ENCODE peak calls at places on chromosomes 1 and 21, in four cellular contexts. Q is colonic mucosa, X is GM23248, K is pancreas. L is an unnamed sample.

GRCh38 chr1:15948600-15949452 is 27.1 kb downstream of the ZBTB17 start:
- DNase-seq in Q (peak; percentile 53), X (peak; percentile 98), K (peak; percentile 42), L (no peak)

GRCh38 chr1:55848906-55849305 is 633.7 kb upstream of the USP24 start:
- DNase-seq in Q (no peak), X (peak; percentile 80), K (no peak), L (no peak)

GRCh38 chr1:36847761-36848160 is 186.6 kb downstream of the GRIK3 start:
- DNase-seq in Q (no peak), X (no peak), K (no peak), L (no peak)

GRCh38 chr1:171141336-171142051 is 43.6 kb upstream of the FMO2 start:
- DNase-seq in Q (no peak), X (peak; percentile 74), K (no peak), L (no peak)

GRCh38 chr21:25080161-25080560 is 527.1 kb downstream of the MRPL39 start:
- DNase-seq in Q (no peak), X (no peak), K (no peak), L (no peak)

GRCh38 chr1:47510282-47510811 is 72.5 kb downstream of the FOXD2 start:
- DNase-seq in Q (no peak), X (no peak), K (no peak), L (no peak)

GRCh38 chr1:1917995-1918900 is 831 bp downstream of the TMEM52 start:
- DNase-seq in Q (peak; percentile 37), X (no peak), K (no peak), L (no peak)

GRCh38 chr1:115807723-115808122 is 33.2 kb downstream of the NHLH2 start:
- DNase-seq in Q (peak; percentile 83), X (peak; percentile 83), K (peak; percentile 69), L (peak; percentile 34)

GRCh38 chr1:50857702-50858101 is 102.4 kb downstream of the FAF1 start:
- DNase-seq in Q (no peak), X (no peak), K (no peak), L (no peak)

GRCh38 chr1:230185076-230186001 is 118.3 kb downstream of the GALNT2 start:
- DNase-seq in Q (no peak), X (no peak), K (peak; percentile 3), L (no peak)

DNA sequence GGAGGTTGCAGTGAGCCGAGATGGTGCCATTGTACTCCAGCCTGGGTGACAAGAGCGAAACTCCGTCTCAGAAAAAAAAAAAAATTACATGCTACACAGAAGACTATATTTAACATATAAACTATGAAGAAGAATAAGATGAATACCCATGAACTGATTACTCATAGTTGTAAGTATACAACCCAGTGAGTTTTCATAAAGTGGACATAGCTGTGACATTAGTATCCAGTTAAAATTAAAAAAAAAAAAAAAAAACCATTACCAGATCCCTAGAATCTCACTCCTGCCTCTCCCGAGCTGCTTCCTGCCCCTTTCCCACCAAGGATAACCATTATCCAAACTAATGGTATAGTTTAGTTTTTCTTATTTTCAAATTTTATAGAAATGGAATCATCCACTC is 37.4 kb downstream of the UBE4B start:
- DNase-seq in Q (no peak), X (peak; percentile 47), K (no peak), L (no peak)
- H3K27ac ChIP-seq in Q (no peak overlapping the region), X (no peak overlapping the region), K (no peak overlapping the region), L (no peak overlapping the region)

GRCh38 chr1:199015799-199016198 is 377.0 kb downstream of the PTPRC start:
- DNase-seq in Q (no peak), X (no peak), K (no peak), L (no peak)

GRCh38 chr1:199007423-199007822 is 368.6 kb downstream of the PTPRC start:
- DNase-seq in Q (no peak), X (peak; percentile 4), K (no peak), L (no peak)

GRCh38 chr1:199009447-199009846 is 370.6 kb downstream of the PTPRC start:
- DNase-seq in Q (no peak), X (no peak), K (no peak), L (no peak)

GRCh38 chr1:199010492-199010891 is 371.7 kb downstream of the PTPRC start:
- DNase-seq in Q (no peak), X (no peak), K (no peak), L (no peak)

DNA sequence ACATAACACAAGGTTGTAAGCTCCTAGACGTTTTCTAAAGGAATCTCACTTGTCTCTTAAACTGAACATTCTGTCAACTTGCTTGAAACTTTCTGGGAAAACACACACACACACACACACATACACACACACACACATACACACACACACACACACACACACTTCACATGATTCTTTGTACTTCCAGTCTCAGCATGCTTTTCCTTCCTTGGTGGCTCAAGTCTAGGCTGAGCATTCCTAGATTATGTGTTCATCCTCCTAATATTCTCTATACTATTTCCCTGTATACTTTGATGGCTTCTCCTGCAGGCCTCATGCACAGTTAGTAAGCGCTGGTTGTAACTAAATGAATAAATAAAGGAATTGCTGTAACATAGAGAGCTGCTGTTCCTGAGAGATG is 372.1 kb downstream of the PTPRC start:
- DNase-seq in Q (no peak), X (peak; percentile 21), K (no peak), L (no peak)
- H3K4me1 ChIP-seq in Q (no peaks in the 10 kb centered on the region), X (no peaks in the 10 kb centered on the region), K (no peaks in the 10 kb centered on the region), L (peaks cover 8% of the 10 kb centered on the region)

GRCh38 chr1:28519946-28520725 is 14.3 kb downstream of the RCC1 start:
- DNase-seq in Q (no peak), X (no peak), K (peak; percentile 51), L (no peak)

GRCh38 chr1:28516518-28516956 is 10.7 kb downstream of the RCC1 start:
- DNase-seq in Q (no peak), X (peak; percentile 22), K (no peak), L (no peak)

GRCh38 chr1:28517649-28517999 is 11.8 kb downstream of the RCC1 start:
- DNase-seq in Q (peak; percentile 32), X (peak; percentile 59), K (peak; percentile 24), L (no peak)

GRCh38 chr1:28518745-28519341 is 13.0 kb downstream of the RCC1 start:
- DNase-seq in Q (peak; percentile 45), X (peak; percentile 54), K (no peak), L (no peak)

DNA sequence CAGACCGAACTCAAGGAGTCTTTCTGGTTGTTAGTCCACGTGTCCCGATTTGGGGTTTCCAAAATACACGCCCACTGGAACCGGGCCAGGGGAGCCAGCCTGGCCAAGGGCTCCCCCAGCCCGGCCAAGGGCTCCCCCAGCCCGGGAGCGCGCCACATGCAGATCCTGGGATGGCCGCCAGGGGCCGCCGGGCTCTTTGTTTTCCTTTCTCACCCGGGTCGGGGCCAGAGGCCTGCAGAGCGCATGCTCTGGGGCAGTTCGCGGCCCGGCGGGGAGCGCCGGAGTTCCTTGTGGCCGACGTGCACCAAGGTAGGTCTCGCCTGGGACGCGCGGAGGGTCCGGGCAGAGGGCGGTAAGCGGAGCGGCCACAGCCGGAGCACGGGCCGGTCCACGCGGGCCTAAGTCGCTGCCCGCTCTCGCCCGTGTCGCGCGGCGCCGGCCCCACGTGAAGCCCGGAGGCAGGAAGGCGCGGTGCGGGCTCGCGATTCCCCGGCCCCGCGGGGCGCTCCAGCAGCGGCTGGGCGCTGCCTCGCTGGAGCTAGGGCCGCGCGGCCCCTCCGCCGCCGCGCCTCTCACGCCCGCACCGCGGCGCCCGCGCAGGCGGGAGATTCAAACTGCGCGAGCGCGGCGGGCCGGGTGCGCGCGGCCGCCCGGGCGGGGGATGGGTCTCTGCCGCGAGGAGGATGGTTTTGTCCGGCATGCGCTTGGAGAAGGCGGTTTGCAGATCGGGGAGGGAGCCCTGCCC is 12.3 kb downstream of the RCC1 start:
- DNase-seq in Q (peak; percentile 95), X (peak; percentile 94), K (peak; percentile 92), L (peak; percentile 86)
- H3K27ac ChIP-seq in Q (peak overlapping the region; percentile 81), X (peak overlapping the region; percentile 72), K (peak overlapping the region; percentile 80), L (peak overlapping the region; percentile 76)

DNA sequence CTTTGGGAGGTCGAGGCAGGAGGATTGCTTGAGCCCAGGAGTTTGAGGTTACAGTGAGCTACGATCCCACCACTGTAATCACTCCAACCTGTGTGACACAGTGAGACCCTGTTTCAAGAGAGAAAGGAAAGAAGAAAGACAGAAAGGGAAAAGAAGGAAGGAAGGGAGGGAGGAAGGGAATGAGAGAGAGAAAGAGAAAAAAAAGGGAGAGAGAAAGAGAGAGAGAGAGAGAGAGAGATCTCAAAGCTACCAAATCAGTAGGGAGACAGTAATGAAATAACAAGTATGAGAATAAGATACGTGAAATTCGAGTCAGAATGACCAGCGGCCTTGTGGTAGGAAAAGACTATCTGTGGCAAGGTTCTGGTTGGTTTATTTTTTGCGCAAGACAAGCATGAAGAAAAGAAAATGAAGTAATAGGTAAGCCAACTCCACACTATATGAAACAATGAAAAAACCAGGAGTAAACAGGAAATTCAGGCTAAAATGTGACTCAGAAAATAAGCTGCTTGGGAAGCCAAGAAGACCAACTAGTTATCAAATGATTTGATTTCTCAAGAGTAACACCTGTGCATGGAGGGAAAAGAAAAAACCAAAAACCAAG is 8.9 kb downstream of the MTF1 start:
- DNase-seq in Q (no peak), X (no peak), K (no peak), L (no peak)
- H3K4me1 ChIP-seq in Q (peaks cover 5% of the 10 kb centered on the region), X (peaks cover 15% of the 10 kb centered on the region), K (no peaks in the 10 kb centered on the region), L (peaks cover 20% of the 10 kb centered on the region)

DNA sequence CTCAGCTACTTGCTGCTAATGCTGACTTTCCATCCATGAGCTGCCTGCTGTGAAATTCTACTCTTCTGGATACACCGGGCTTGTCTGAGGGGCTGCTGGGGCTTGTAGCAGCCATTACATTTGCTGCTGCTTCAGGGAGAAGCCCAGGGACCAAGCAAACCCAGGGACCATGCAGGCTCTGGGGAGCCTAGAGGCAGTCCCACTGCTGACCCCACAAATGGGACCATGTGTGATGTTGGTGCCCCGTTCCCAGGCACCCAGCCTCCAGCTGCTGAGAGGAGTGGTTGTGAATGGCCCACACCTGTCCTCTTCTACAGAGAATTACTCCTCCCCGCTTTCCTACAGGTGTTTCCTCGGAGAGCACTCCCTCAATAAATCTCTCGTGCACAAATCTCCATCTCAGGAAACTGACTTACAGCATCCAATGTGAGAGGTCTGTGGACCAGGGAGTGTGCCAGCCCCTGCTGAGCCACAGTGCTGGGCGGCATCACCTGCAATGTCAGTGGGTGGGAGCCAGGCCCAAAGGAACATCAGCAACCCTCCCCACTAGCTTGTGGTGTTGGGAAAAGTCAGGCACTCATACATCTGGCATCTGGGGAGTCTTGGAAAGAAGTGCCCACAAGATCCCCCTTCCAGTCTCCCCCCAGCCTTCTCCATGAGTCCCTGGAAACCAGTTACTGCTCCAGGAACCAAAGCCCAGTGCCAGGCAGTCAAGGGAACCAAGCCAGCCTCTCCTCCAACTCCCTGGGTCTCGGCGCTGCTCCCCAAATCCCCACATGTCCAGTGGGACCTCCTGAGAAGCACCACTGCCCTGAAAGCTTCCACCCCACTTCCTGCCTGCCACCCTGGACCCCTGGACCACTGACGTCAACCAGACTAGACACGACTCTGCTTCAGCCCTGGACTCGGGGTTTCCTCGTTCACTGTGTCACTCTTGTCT is 65.1 kb downstream of the TCP10L start:
- DNase-seq in Q (no peak), X (no peak), K (no peak), L (no peak)
- H3K27ac ChIP-seq in Q (no peak overlapping the region), X (peak overlapping the region; percentile 96), K (peak overlapping the region; percentile 37), L (no peak overlapping the region)

DNA sequence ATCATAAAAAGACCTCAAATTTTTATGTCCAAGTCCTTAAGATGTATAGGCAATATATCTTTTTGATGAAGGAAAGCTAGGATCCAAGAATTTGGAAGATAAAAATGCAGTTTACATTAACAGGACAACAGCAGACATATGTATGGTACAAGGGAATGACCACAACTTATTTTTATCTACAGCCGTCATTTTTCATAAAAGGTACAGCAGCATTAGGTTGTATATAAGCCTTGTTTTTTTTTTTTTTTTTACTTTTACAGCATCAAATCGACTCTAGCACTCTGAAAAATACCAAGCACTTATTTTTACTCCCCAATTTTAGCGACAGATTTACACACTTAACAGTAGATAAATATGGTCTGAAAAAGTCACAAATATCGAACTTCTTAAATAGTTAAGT is 1.3 kb downstream of the SRSF10 start:
- DNase-seq in Q (no peak), X (peak; percentile 10), K (no peak), L (no peak)
- H3K4me1 ChIP-seq in Q (peaks cover 6% of the 10 kb centered on the region), X (peaks cover 36% of the 10 kb centered on the region), K (peaks cover 18% of the 10 kb centered on the region), L (peaks cover 43% of the 10 kb centered on the region)